ENCODE peak calls at places on chromosomes 12 and 14, in five cellular contexts. P is CD8-positive, alpha-beta T cell; S is HCEC 1CT; J is Caki2; U is ureter. R is an unnamed sample.

GRCh38 chr14:36805116-36805515 is 143.5 kb downstream of the PAX9 start:
- DNase-seq in U (no peak), S (no peak), P (no peak), J (no peak), R (no peak)

GRCh38 chr14:76314521-76314951 is 61.4 kb upstream of the ESRRB start:
- DNase-seq in S (no peak), P (no peak), U (no peak), J (no peak), R (no peak)

GRCh38 chr12:58576965-58577364 is 343.3 kb downstream of the LRIG3 start:
- DNase-seq in J (no peak), U (no peak), S (no peak), P (no peak), R (no peak)

GRCh38 chr12:114006482-114007425 is 40.6 kb upstream of the RBM19 start:
- DNase-seq in J (no peak), S (no peak), U (no peak), P (no peak), R (no peak)

GRCh38 chr14:55071870-55072640 is 20.6 kb downstream of the MAPK1IP1L start:
- DNase-seq in J (peak), U (no peak), P (no peak), S (peak), R (peak)

GRCh38 chr12:64236549-64236948 is 14.5 kb upstream of the KICS2 start:
- DNase-seq in S (no peak), J (no peak), P (no peak), U (no peak), R (peak)

GRCh38 chr12:132779781-132780353 is 18.2 kb upstream of the ANKLE2 start:
- DNase-seq in J (no peak), S (no peak), P (no peak), U (no peak), R (no peak)

GRCh38 chr12:6091786-6092566 is 32.5 kb downstream of the VWF start:
- DNase-seq in J (no peak), S (no peak), U (no peak), P (no peak), R (no peak)

GRCh38 chr12:85664429-85664828 is 171.8 kb downstream of the RASSF9 start:
- DNase-seq in J (no peak), U (no peak), S (no peak), P (no peak), R (no peak)

GRCh38 chr12:64995831-64996230 is 125.3 kb downstream of the WIF1 start:
- DNase-seq in P (no peak), S (peak), J (no peak), U (no peak), R (no peak)

GRCh38 chr14:50039734-50040400 is 76.5 kb downstream of the VCPKMT start:
- DNase-seq in J (peak), S (peak), P (no peak), U (no peak), R (peak)

GRCh38 chr12:122732170-122732569 is 1.5 kb upstream of the HCAR1 start:
- DNase-seq in J (no peak), U (no peak), S (no peak), P (no peak), R (no peak)

GRCh38 chr12:108630481-108631207 is 3.0 kb downstream of the SELPLG start:
- DNase-seq in S (peak), U (no peak), J (no peak), P (no peak), R (peak)

GRCh38 chr12:77232045-77232444 is 166.7 kb upstream of the E2F7 start:
- DNase-seq in J (no peak), P (no peak), U (no peak), S (peak), R (peak)

GRCh38 chr14:75334191-75335051 is 55.8 kb downstream of the FOS start:
- DNase-seq in S (no peak), U (no peak), J (no peak), P (peak), R (peak)

GRCh38 chr12:65495233-65495632 is 216.8 kb downstream of the MSRB3 start:
- DNase-seq in J (peak), S (peak), P (no peak), U (no peak), R (peak)

GRCh38 chr12:53049582-53050318 is at the start of gene TNS2:
- DNase-seq in U (peak), S (peak), J (no peak), P (no peak), R (peak)

GRCh38 chr12:111454311-111454710 is 48.6 kb downstream of the SH2B3 start:
- DNase-seq in J (no peak), S (no peak), U (peak), P (no peak), R (no peak)

R was measured in EH.